ENCODE peak calls at places on chromosomes 6 and 20, in eight cellular contexts. J, C, W, H, B, O, G and K are unnamed samples.

GRCh38 chr6:125995972-125996580 is 9.7 kb downstream of the TRMT11 start:
- DNase-seq in C (peak), H (peak), J (peak), W (peak), B (no peak), G (peak), O (no peak), K (peak)

GRCh38 chr6:21873562-21873961 is 280.0 kb downstream of the SOX4 start:
- DNase-seq in B (peak), J (peak), W (peak), H (no peak), C (no peak), G (no peak), O (no peak), K (no peak)

GRCh38 chr6:344816-345340 is 46.7 kb upstream of the IRF4 start:
- DNase-seq in B (no peak), O (no peak), H (no peak), C (no peak), G (no peak), W (no peak), J (no peak), K (peak)

GRCh38 chr20:63547484-63548480 is at the start of gene SRMS:
- DNase-seq in G (no peak), B (no peak), H (no peak), W (no peak), J (peak), C (no peak), O (no peak), K (no peak)

GRCh38 chr20:1861347-1861987 is 33.7 kb upstream of the SIRPA start:
- DNase-seq in W (peak), O (no peak), G (no peak), B (no peak), J (no peak), H (no peak), C (no peak), K (peak)

GRCh38 chr6:138160329-138161117 is 1.2 kb upstream of the ARFGEF3 start:
- DNase-seq in B (no peak), J (no peak), G (no peak), H (no peak), W (no peak), O (no peak), C (no peak), K (no peak)

GRCh38 chr6:2751871-2752270 is 1.1 kb upstream of the MYLK4 start:
- DNase-seq in J (no peak), W (no peak), H (peak), C (no peak), B (no peak), G (no peak), O (no peak), K (no peak)

GRCh38 chr6:116251568-116252384 is 2.1 kb downstream of the TSPYL4 start:
- DNase-seq in J (peak), G (no peak), W (peak), O (no peak), H (no peak), C (no peak), B (no peak), K (peak)

GRCh38 chr20:20638877-20639276 is 73.6 kb downstream of the RALGAPA2 start:
- DNase-seq in B (no peak), C (no peak), H (no peak), J (no peak), G (no peak), O (no peak), W (no peak), K (no peak)

GRCh38 chr6:3108746-3109414 is 9.6 kb upstream of the BPHL start:
- DNase-seq in O (no peak), J (no peak), W (no peak), H (no peak), G (no peak), B (no peak), C (no peak), K (no peak)

GRCh38 chr6:93985953-93986352 is 566.6 kb upstream of the EPHA7 start:
- DNase-seq in W (no peak), H (no peak), G (no peak), B (no peak), O (no peak), J (no peak), C (no peak), K (no peak)

GRCh38 chr6:122692175-122692598 is 82.0 kb downstream of the PKIB start:
- DNase-seq in G (no peak), J (peak), O (no peak), W (peak), H (no peak), C (no peak), B (no peak), K (peak)

GRCh38 chr6:139325003-139325600 is 33.3 kb upstream of the TXLNB start:
- DNase-seq in B (no peak), O (no peak), C (no peak), W (no peak), H (no peak), J (no peak), G (no peak), K (no peak)

GRCh38 chr6:40307712-40308111 is 279.5 kb downstream of the LRFN2 start:
- DNase-seq in C (no peak), G (no peak), H (no peak), O (no peak), J (no peak), B (no peak), W (no peak), K (no peak)

GRCh38 chr6:75467906-75468460 is 25.6 kb downstream of the FILIP1 start:
- DNase-seq in O (no peak), W (no peak), B (no peak), C (no peak), H (no peak), J (no peak), G (no peak), K (no peak)

GRCh38 chr6:11575408-11576033 is 38.0 kb downstream of the TMEM170B start:
- DNase-seq in G (no peak), C (peak), J (peak), O (no peak), W (peak), H (peak), B (no peak), K (peak)

GRCh38 chr6:143429970-143430369 is 20.5 kb downstream of the ADAT2 start:
- DNase-seq in H (no peak), G (no peak), C (no peak), B (no peak), J (no peak), W (no peak), O (no peak), K (no peak)

GRCh38 chr6:132814716-132815570 is 574 bp downstream of the RPS12 start:
- DNase-seq in J (peak), C (no peak), H (no peak), G (peak), O (no peak), B (no peak), W (no peak), K (no peak)

GRCh38 chr20:8994045-8994444 is 74.8 kb upstream of the PLCB4 start:
- DNase-seq in H (no peak), J (no peak), B (no peak), C (no peak), O (no peak), G (no peak), W (no peak), K (no peak)

GRCh38 chr6:129501401-129502051 is 208.5 kb downstream of the ARHGAP18 start:
- DNase-seq in G (no peak), B (peak), J (peak), O (no peak), C (no peak), H (peak), W (peak), K (peak)

GRCh38 chr6:14728396-14729024 is 517.4 kb upstream of the JARID2 start:
- DNase-seq in C (no peak), W (peak), O (no peak), J (peak), H (no peak), G (peak), B (no peak), K (peak)

GRCh38 chr6:170147056-170147787 is 143.7 kb downstream of the DLL1 start:
- DNase-seq in W (no peak), O (no peak), J (no peak), H (peak), G (no peak), C (no peak), B (no peak), K (no peak)

GRCh38 chr6:43912598-43913387 is 142.8 kb downstream of the VEGFA start:
- DNase-seq in J (no peak), C (no peak), H (no peak), W (no peak), B (no peak), G (peak), O (no peak), K (no peak)

GRCh38 chr20:25067102-25067987 is 9.4 kb upstream of the ACSS1 start:
- DNase-seq in C (no peak), O (no peak), J (no peak), W (no peak), H (no peak), G (no peak), B (no peak), K (no peak)

GRCh38 chr20:63626424-63627128 is at the start of gene GMEB2:
- DNase-seq in B (no peak), H (peak), G (peak), W (no peak), J (no peak), C (no peak), O (peak), K (no peak)

GRCh38 chr6:155439376-155439775 is 16.3 kb downstream of the NOX3 start:
- DNase-seq in C (no peak), J (no peak), O (no peak), W (no peak), B (no peak), H (no peak), G (no peak), K (no peak)

GRCh38 chr6:33727126-33727525 is 15.6 kb upstream of the UQCC2 start:
- DNase-seq in W (no peak), O (no peak), G (peak), H (no peak), B (no peak), C (no peak), J (no peak), K (no peak)

GRCh38 chr20:32431457-32431856 is 73.3 kb downstream of the ASXL1 start:
- DNase-seq in G (no peak), B (no peak), H (no peak), W (no peak), J (no peak), O (no peak), C (no peak), K (no peak)

GRCh38 chr20:41367956-41368355 is 1.3 kb upstream of the EMILIN3 start:
- DNase-seq in O (no peak), H (no peak), C (no peak), B (no peak), J (no peak), G (no peak), W (no peak), K (no peak)

GRCh38 chr6:160007581-160007980 is 38.7 kb downstream of the IGF2R start:
- DNase-seq in W (peak), C (no peak), O (no peak), J (no peak), H (no peak), B (no peak), G (no peak), K (peak)

GRCh38 chr6:73032586-73032985 is 192.7 kb downstream of the KHDC1L start:
- DNase-seq in C (no peak), B (no peak), O (no peak), H (no peak), W (peak), G (no peak), J (peak), K (no peak)

GRCh38 chr6:144195671-144196070 is 45.4 kb downstream of the STX11 start:
- DNase-seq in O (no peak), H (no peak), B (no peak), J (peak), W (peak), G (no peak), C (no peak), K (peak)

GRCh38 chr6:38443750-38444149 is 196.0 kb downstream of the BTBD9 start:
- DNase-seq in G (no peak), B (no peak), W (peak), C (no peak), H (no peak), O (no peak), J (no peak), K (peak)

GRCh38 chr6:81382852-81383251 is 369.6 kb downstream of the TENT5A start:
- DNase-seq in H (no peak), W (no peak), C (no peak), B (no peak), O (no peak), J (no peak), G (no peak), K (peak)